ENCODE peak calls at places on chromosomes 11 and 22, in eight cellular contexts. J, K, M, I, G, O, R and Z are unnamed samples.
A peak's percentile ranks its signal among the peaks of the same experiment; 100 is the strongest.

GRCh38 chr11:95108159-95108611 is 18.5 kb downstream of the ENDOD1 start:
- DNase-seq in J (peak; percentile 76), K (no peak), M (no peak), I (peak; percentile 81), G (no peak), O (no peak), R (peak; percentile 79), Z (no peak)

GRCh38 chr11:44528103-44528502 is 37.4 kb upstream of the CD82 start:
- DNase-seq in J (no peak), K (no peak), M (no peak), I (peak; percentile 38), G (no peak), O (no peak), R (no peak), Z (no peak)

GRCh38 chr11:102513869-102514268 is 16.7 kb downstream of the MMP7 start:
- DNase-seq in J (no peak), K (no peak), M (no peak), I (no peak), G (no peak), O (no peak), R (no peak), Z (no peak)

GRCh38 chr11:45383229-45383628 is 97.1 kb upstream of the SYT13 start:
- DNase-seq in J (peak; percentile 39), K (no peak), M (no peak), I (peak; percentile 36), G (no peak), O (peak; percentile 48), R (peak; percentile 58), Z (peak; percentile 23)

GRCh38 chr11:44530413-44531115 is 34.9 kb upstream of the CD82 start:
- DNase-seq in J (no peak), K (no peak), M (no peak), I (no peak), G (no peak), O (no peak), R (no peak), Z (no peak)

GRCh38 chr11:72085836-72086475 is 5.3 kb downstream of the LRRC51 start:
- DNase-seq in J (peak; percentile 29), K (no peak), M (no peak), I (no peak), G (no peak), O (peak; percentile 97), R (peak; percentile 32), Z (peak; percentile 91)

GRCh38 chr11:22597062-22597461 is 28.6 kb downstream of the FANCF start:
- DNase-seq in J (no peak), K (no peak), M (no peak), I (no peak), G (no peak), O (no peak), R (no peak), Z (no peak)

GRCh38 chr11:62610403-62610802 is 2.2 kb downstream of the EML3 start:
- DNase-seq in J (no peak), K (no peak), M (no peak), I (no peak), G (no peak), O (no peak), R (no peak), Z (no peak)

GRCh38 chr11:46335858-46336600 is 11.2 kb upstream of the DGKZ start:
- DNase-seq in J (no peak), K (peak; percentile 28), M (no peak), I (peak; percentile 29), G (no peak), O (no peak), R (no peak), Z (peak; percentile 56)

GRCh38 chr11:11989774-11990744 is 18.4 kb downstream of the DKK3 start:
- DNase-seq in J (no peak), K (peak; percentile 62), M (no peak), I (no peak), G (no peak), O (no peak), R (peak; percentile 41), Z (no peak)

GRCh38 chr11:9138612-9139579 is 47.5 kb upstream of the SCUBE2 start:
- DNase-seq in J (no peak), K (no peak), M (no peak), I (peak; percentile 93), G (no peak), O (no peak), R (peak; percentile 93), Z (no peak)

GRCh38 chr22:24685804-24686203 is 82.8 kb downstream of the GGT1 start:
- DNase-seq in J (no peak), K (peak; percentile 72), M (no peak), I (no peak), G (peak; percentile 66), O (no peak), R (no peak), Z (peak; percentile 22)

GRCh38 chr11:83793332-83793731 is 507.2 kb upstream of the CCDC90B start:
- DNase-seq in J (no peak), K (no peak), M (no peak), I (no peak), G (no peak), O (no peak), R (no peak), Z (no peak)

GRCh38 chr11:70024773-70025045 is 53.4 kb upstream of the ANO1 start:
- DNase-seq in J (no peak), K (no peak), M (no peak), I (no peak), G (no peak), O (no peak), R (no peak), Z (no peak)

GRCh38 chr22:31879585-31879984 is 64.8 kb upstream of the YWHAH start:
- DNase-seq in J (no peak), K (no peak), M (no peak), I (no peak), G (no peak), O (no peak), R (no peak), Z (no peak)

GRCh38 chr11:96391698-96392307 is 2.0 kb downstream of the JRKL start:
- DNase-seq in J (no peak), K (no peak), M (no peak), I (peak; percentile 7), G (no peak), O (no peak), R (peak; percentile 2), Z (no peak)

GRCh38 chr22:36208934-36209333 is 7.3 kb upstream of the APOL4 start:
- DNase-seq in J (no peak), K (no peak), M (no peak), I (no peak), G (no peak), O (no peak), R (no peak), Z (no peak)

GRCh38 chr22:38062782-38063181 is 5.6 kb downstream of the PICK1 start:
- DNase-seq in J (peak; percentile 28), K (no peak), M (no peak), I (no peak), G (no peak), O (peak; percentile 88), R (no peak), Z (peak; percentile 85)

GRCh38 chr22:33631777-33632176 is 288.5 kb downstream of the LARGE1 start:
- DNase-seq in J (no peak), K (no peak), M (no peak), I (no peak), G (no peak), O (no peak), R (no peak), Z (no peak)

GRCh38 chr22:45885941-45886395 is 91.0 kb downstream of the WNT7B start:
- DNase-seq in J (peak; percentile 49), K (peak; percentile 81), M (no peak), I (no peak), G (peak; percentile 13), O (peak; percentile 37), R (no peak), Z (peak; percentile 39)

GRCh38 chr22:45170001-45170466 is 6.3 kb downstream of the NUP50 start:
- DNase-seq in J (no peak), K (no peak), M (peak; percentile 11), I (no peak), G (no peak), O (no peak), R (no peak), Z (no peak)

GRCh38 chr22:49950396-49950994 is 10.1 kb upstream of the PIM3 start:
- DNase-seq in J (no peak), K (no peak), M (no peak), I (no peak), G (no peak), O (no peak), R (no peak), Z (no peak)

GRCh38 chr11:125287467-125288232 is 123.1 kb downstream of the PKNOX2 start:
- DNase-seq in J (no peak), K (no peak), M (no peak), I (no peak), G (no peak), O (no peak), R (peak; percentile 41), Z (no peak)

GRCh38 chr11:61587541-61587941 is 6.7 kb upstream of the SYT7 start:
- DNase-seq in J (no peak), K (peak; percentile 77), M (peak; percentile 13), I (peak; percentile 55), G (peak; percentile 78), O (no peak), R (no peak), Z (no peak)

GRCh38 chr11:105862736-105863367 is 159.2 kb downstream of the MSANTD4 start:
- DNase-seq in J (no peak), K (peak; percentile 64), M (no peak), I (peak; percentile 71), G (no peak), O (peak; percentile 92), R (peak; percentile 65), Z (peak; percentile 81)

GRCh38 chr22:23183107-23183698 is 2.9 kb downstream of the BCR start:
- DNase-seq in J (peak; percentile 73), K (peak; percentile 64), M (no peak), I (peak; percentile 49), G (peak; percentile 86), O (peak; percentile 76), R (peak; percentile 76), Z (peak; percentile 81)

GRCh38 chr22:50001388-50002231 is 11.0 kb downstream of the IL17REL start:
- DNase-seq in J (no peak), K (no peak), M (no peak), I (no peak), G (no peak), O (no peak), R (no peak), Z (no peak)

GRCh38 chr11:64870176-64870892 is 8.1 kb downstream of the EHD1 start:
- DNase-seq in J (no peak), K (peak; percentile 49), M (no peak), I (no peak), G (no peak), O (no peak), R (peak; percentile 71), Z (no peak)

GRCh38 chr11:78583889-78584288 is 9.2 kb upstream of the NARS2 start:
- DNase-seq in J (no peak), K (no peak), M (no peak), I (no peak), G (no peak), O (no peak), R (no peak), Z (no peak)

GRCh38 chr11:18490736-18491485 is 35.3 kb downstream of the LDHAL6A start:
- DNase-seq in J (no peak), K (no peak), M (no peak), I (no peak), G (no peak), O (no peak), R (no peak), Z (no peak)

GRCh38 chr11:101706541-101706940 is 122.7 kb upstream of the TRPC6 start:
- DNase-seq in J (no peak), K (no peak), M (no peak), I (no peak), G (no peak), O (no peak), R (peak; percentile 33), Z (no peak)

GRCh38 chr11:34068098-34068497 is 16.6 kb downstream of the CAPRIN1 start:
- DNase-seq in J (no peak), K (no peak), M (no peak), I (peak; percentile 31), G (no peak), O (peak; percentile 28), R (peak; percentile 72), Z (no peak)

GRCh38 chr11:116215471-116216113 is 557.2 kb downstream of the BUD13 start:
- DNase-seq in J (no peak), K (no peak), M (no peak), I (no peak), G (peak; percentile 65), O (no peak), R (no peak), Z (no peak)

GRCh38 chr11:14380947-14381555 is 22.1 kb upstream of the RRAS2 start:
- DNase-seq in J (peak; percentile 60), K (peak; percentile 88), M (no peak), I (peak; percentile 73), G (peak; percentile 69), O (peak; percentile 24), R (peak; percentile 56), Z (peak; percentile 52)